ENCODE peak calls at places on chromosomes 12 and 14, in four cellular contexts. E is neural progenitor cell; X is naive thymus-derived CD4-positive, alpha-beta T cell; F is right atrium auricular region. A is an unnamed sample. For H3K36me3 and H3K4me1, the result is how much of the 10 kb centered on the place peaks cover.

GRCh38 chr12:94872671-94873367 is 130.7 kb downstream of the NDUFA12 start:
- DNase-seq in E (peak), F (no peak), X (no peak), A (no peak)

GRCh38 chr14:91125801-91126200 is 11.9 kb downstream of the DGLUCY start:
- DNase-seq in X (no peak), F (no peak), E (no peak), A (no peak)

GRCh38 chr12:47886471-47887240 is 18.1 kb downstream of the VDR start:
- DNase-seq in F (no peak), X (no peak), E (no peak), A (no peak)

GRCh38 chr12:116370886-116371580 is 93.5 kb upstream of the MED13L start:
- DNase-seq in X (no peak), F (no peak), E (no peak), A (no peak)

GRCh38 chr14:103499709-103500108 is 22.9 kb downstream of the CKB start:
- DNase-seq in X (no peak), E (no peak), F (no peak), A (no peak)

GRCh38 chr14:91506226-91506625 is 3.9 kb downstream of the PPP4R3A start:
- DNase-seq in E (no peak), F (no peak), X (no peak), A (no peak)

GRCh38 chr14:106378191-106378590 is 851.8 kb downstream of the TMEM121 start:
- DNase-seq in F (no peak), X (no peak), E (no peak), A (peak)

GRCh38 chr12:107322063-107322462 is 228.7 kb upstream of the CRY1 start:
- DNase-seq in F (no peak), X (peak), E (no peak), A (peak)

GRCh38 chr12:108004368-108004767 is 124.7 kb upstream of the WSCD2 start:
- DNase-seq in E (peak), X (no peak), F (no peak), A (no peak)

GRCh38 chr12:80282226-80282625 is 161.8 kb upstream of the PTPRQ start:
- DNase-seq in E (no peak), F (no peak), X (no peak), A (no peak)

GRCh38 chr12:93518725-93519124 is 51.4 kb downstream of the MRPL42 start:
- DNase-seq in X (no peak), F (no peak), E (no peak), A (no peak)

GRCh38 chr14:76574416-76574815 is 186.9 kb upstream of the VASH1 start:
- DNase-seq in E (no peak), F (no peak), X (no peak), A (no peak)

GRCh38 chr14:59698793-59699192 is 122.2 kb upstream of the CCDC175 start:
- DNase-seq in F (no peak), X (no peak), E (no peak), A (no peak)

DNA sequence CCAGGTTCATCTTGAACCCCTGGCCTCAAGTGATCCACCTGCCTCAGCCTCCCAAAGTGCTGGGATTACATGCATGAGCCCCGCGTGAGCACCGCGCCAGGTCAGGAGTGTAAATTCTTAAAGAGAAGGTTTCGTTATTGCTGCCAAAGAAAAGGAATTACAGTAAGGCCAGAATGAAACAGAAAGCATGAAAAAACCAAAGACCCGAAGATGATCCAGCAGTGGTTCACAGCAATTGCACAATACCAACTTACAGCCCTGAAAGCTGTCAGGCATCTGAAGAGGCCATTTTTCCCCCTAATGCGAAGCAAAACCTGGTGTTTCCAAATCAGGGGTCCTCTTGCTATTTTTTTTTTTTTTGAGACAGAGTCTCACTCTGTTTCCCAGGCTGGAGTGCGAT is 10.3 kb downstream of the RBM23 start:
- DNase-seq in X (no peak), F (no peak), E (no peak), A (no peak)
- H3K36me3 ChIP-seq in X (under half), F (half or more), E (under half), A (half or more)

DNA sequence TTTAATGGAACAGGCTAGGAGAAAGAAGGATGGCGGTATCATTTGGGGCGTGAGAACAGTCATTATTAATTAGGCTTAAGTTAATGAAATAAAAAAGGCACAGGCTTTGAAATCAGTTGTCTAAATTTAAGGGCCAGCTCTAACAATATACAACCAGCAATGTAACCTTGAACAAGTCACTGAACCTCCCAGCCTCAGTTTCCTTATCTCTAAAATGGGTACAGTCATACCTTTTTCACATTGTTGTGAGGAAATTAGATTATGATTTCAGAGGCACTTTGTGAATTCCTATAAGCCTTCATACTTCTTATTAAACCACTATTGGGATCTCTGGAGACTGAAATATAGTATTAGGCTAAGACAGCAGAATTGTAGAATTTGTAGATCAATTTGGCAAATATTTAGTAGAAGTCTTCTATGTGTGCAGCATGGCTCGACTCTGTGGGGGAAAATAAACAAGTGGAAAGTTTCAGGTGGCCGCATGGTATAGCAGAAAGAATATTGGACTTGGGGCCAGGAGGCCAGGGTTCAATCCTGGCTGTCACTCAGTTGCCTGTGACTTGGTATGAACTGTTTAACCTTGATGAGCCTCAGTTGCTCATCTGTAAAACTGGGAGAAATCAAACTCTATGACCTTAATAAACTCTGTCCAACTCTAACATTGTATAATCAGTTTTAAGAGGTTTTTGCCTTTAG is 117.7 kb downstream of the ETV6 start:
- DNase-seq in E (no peak), X (no peak), F (no peak), A (no peak)
- H3K4me1 ChIP-seq in E (under half), X (under half), F (under half), A (half or more)

GRCh38 chr12:109533487-109533740 is 39.9 kb downstream of the MMAB start:
- DNase-seq in F (no peak), X (no peak), E (no peak), A (no peak)

GRCh38 chr12:109529618-109530300 is 43.5 kb downstream of the MMAB start:
- DNase-seq in E (peak), F (no peak), X (no peak), A (no peak)

GRCh38 chr12:109532721-109533486 is 40.4 kb downstream of the MMAB start:
- DNase-seq in X (no peak), E (no peak), F (no peak), A (no peak)

GRCh38 chr12:109530301-109530685 is 43.0 kb downstream of the MMAB start:
- DNase-seq in E (no peak), F (no peak), X (no peak), A (no peak)

GRCh38 chr12:109531411-109531810 is 41.9 kb downstream of the MMAB start:
- DNase-seq in F (no peak), X (no peak), E (no peak), A (no peak)
- H3K36me3 ChIP-seq in F (half or more), X (under half), E (under half), A (half or more)

GRCh38 chr14:68968051-68968450 is 11.1 kb downstream of the ACTN1 start:
- DNase-seq in X (peak), E (no peak), F (no peak), A (peak)
- H3K4me1 ChIP-seq in X (under half), E (under half), F (half or more), A (half or more)

GRCh38 chr12:57717131-57717530 is 21.4 kb downstream of the AGAP2 start:
- DNase-seq in F (peak), E (no peak), X (no peak), A (no peak)
- H3K36me3 ChIP-seq in F (half or more), E (under half), X (under half), A (half or more)

GRCh38 chr12:52906049-52906645 is 1.3 kb upstream of the KRT8 start:
- DNase-seq in F (no peak), X (no peak), E (no peak), A (no peak)
- H3K4me1 ChIP-seq in F (under half), X (under half), E (under half), A (under half)

GRCh38 chr14:90023176-90023896 is 38.5 kb upstream of the KCNK13 start:
- DNase-seq in E (no peak), F (no peak), X (no peak), A (no peak)
- H3K36me3 ChIP-seq in E (under half), F (under half), X (under half), A (half or more)

DNA sequence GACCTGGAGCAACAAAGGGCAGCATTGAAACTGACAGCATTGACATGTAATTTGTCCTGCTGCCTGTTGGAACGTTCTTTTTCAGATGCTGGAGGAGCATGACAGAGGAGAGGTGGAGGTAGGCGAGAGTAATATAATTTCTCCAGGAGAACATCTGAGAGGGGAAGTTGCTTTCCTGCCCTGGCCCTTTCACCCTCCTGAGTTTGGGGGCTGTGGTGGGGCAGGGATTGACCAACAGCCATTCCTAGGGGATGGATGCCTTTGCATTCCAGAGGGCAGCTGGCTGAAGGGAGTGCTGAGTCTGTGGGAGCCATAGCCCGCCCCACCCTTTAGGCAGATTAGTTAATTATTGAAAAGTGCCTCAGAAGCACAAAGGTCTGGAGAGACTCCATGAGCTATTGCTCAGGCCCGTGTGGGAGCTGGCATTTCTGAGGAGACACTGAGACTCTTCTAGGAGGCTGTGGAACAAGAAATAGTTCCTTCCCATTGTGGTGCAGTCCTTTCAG is 73.5 kb downstream of the ARF6 start:
- DNase-seq in X (no peak), E (peak), F (no peak), A (no peak)
- H3K4me1 ChIP-seq in X (under half), E (under half), F (under half), A (under half)

GRCh38 chr12:2825133-2825532 is 9.7 kb downstream of the NRIP2 start:
- DNase-seq in X (no peak), F (no peak), E (peak), A (no peak)
- H3K36me3 ChIP-seq in X (half or more), F (half or more), E (under half), A (half or more)

GRCh38 chr12:12466157-12466556 is 96.5 kb downstream of the DUSP16 start:
- DNase-seq in F (no peak), E (no peak), X (peak), A (peak)

GRCh38 chr12:12467222-12467621 is 95.4 kb downstream of the DUSP16 start:
- DNase-seq in X (peak), F (no peak), E (no peak), A (peak)

GRCh38 chr12:12467701-12468218 is 94.9 kb downstream of the DUSP16 start:
- DNase-seq in E (no peak), F (no peak), X (no peak), A (peak)

GRCh38 chr12:12468575-12468974 is 94.1 kb downstream of the DUSP16 start:
- DNase-seq in F (no peak), E (no peak), X (no peak), A (no peak)

GRCh38 chr12:12465522-12465921 is 97.1 kb downstream of the DUSP16 start:
- DNase-seq in X (no peak), F (no peak), E (no peak), A (no peak)
- H3K4me1 ChIP-seq in X (under half), F (under half), E (under half), A (half or more)